ENCODE peak calls at places on chromosomes 5 and 9, in ten cellular contexts. T is activated T-helper 1 cell treated with Interleukin-2 at 50 U/mL for 16 hours, P is heart left ventricle, A is fibroblast of the aortic adventitia, K is iPS-NIHi11, D is upper lobe of right lung, Q is kidney tubule cell, V is epithelial cell of esophagus, Z is SHP77, F is coronary artery. S is an unnamed sample.

GRCh38 chr5:181121675-181122561 is 9.1 kb downstream of the OR2V1 start:
- DNase-seq in D (peak), F (no peak), V (no peak), T (no peak), Z (no peak), P (no peak), K (peak), Q (no peak), A (no peak), S (no peak)

GRCh38 chr9:13939129-13939528 is 374.8 kb downstream of the NFIB start:
- DNase-seq in Z (no peak), F (no peak), V (peak), Q (peak), A (peak), K (no peak), T (no peak), P (no peak), D (no peak), S (peak)

GRCh38 chr9:128203842-128204551 is 818 bp downstream of the DNM1 start:
- DNase-seq in P (no peak), D (no peak), V (no peak), K (peak), Z (peak), T (no peak), Q (peak), A (peak), F (peak), S (no peak)

GRCh38 chr5:134578578-134579283 is 53.3 kb downstream of the JADE2 start:
- DNase-seq in D (no peak), F (no peak), T (no peak), Z (no peak), A (no peak), V (no peak), Q (no peak), K (peak), P (no peak), S (no peak)

GRCh38 chr9:116154976-116155699 is 1.5 kb downstream of the PAPPA start:
- DNase-seq in D (no peak), F (peak), V (no peak), T (no peak), Z (no peak), K (no peak), Q (peak), P (no peak), A (peak), S (no peak)

GRCh38 chr5:174612686-174613085 is 111.7 kb upstream of the MSX2 start:
- DNase-seq in K (no peak), P (no peak), T (no peak), V (peak), Z (no peak), Q (peak), A (no peak), F (no peak), D (no peak), S (no peak)

GRCh38 chr9:128124451-128124850 is 3.1 kb downstream of the PTGES2 start:
- DNase-seq in V (no peak), T (no peak), D (no peak), P (no peak), A (no peak), Z (no peak), K (no peak), F (no peak), Q (no peak), S (no peak)

GRCh38 chr9:89366711-89367110 is 48.4 kb downstream of the SECISBP2 start:
- DNase-seq in D (no peak), F (no peak), K (no peak), A (no peak), V (no peak), Q (no peak), P (no peak), T (no peak), Z (no peak), S (no peak)

GRCh38 chr9:18208166-18209059 is 265.5 kb upstream of the ADAMTSL1 start:
- DNase-seq in D (peak), Z (no peak), K (peak), A (peak), P (peak), F (no peak), T (no peak), Q (peak), V (peak), S (peak)

GRCh38 chr5:139177809-139178581 is 20.2 kb downstream of the SIL1 start:
- DNase-seq in P (peak), F (no peak), Z (peak), K (no peak), T (no peak), V (no peak), A (peak), D (no peak), Q (no peak), S (no peak)

GRCh38 chr5:30499402-30499801 is 694.1 kb upstream of the CDH6 start:
- DNase-seq in T (no peak), A (no peak), D (no peak), F (no peak), K (no peak), Q (no peak), P (no peak), V (no peak), Z (no peak), S (no peak)

GRCh38 chr5:102628449-102629175 is 126.5 kb upstream of the PAM start:
- DNase-seq in Z (no peak), P (peak), Q (peak), D (no peak), A (peak), K (no peak), V (peak), T (no peak), F (no peak), S (peak)

GRCh38 chr9:35818341-35818740 is 3.5 kb upstream of the HINT2 start:
- DNase-seq in Z (no peak), A (no peak), V (no peak), Q (no peak), F (no peak), P (no peak), K (no peak), T (no peak), D (no peak), S (no peak)

GRCh38 chr9:123033352-123033751 is at the start of gene GPR21:
- DNase-seq in Z (no peak), V (no peak), K (peak), F (no peak), Q (no peak), T (no peak), D (no peak), A (no peak), P (no peak), S (no peak)

GRCh38 chr5:102807878-102808502 is 52.9 kb downstream of the PAM start:
- DNase-seq in T (no peak), D (no peak), V (no peak), F (no peak), K (peak), Z (peak), P (no peak), A (no peak), Q (peak), S (no peak)

GRCh38 chr5:58114324-58114723 is 345.6 kb downstream of the PLK2 start:
- DNase-seq in K (no peak), V (peak), T (no peak), A (peak), F (no peak), Z (no peak), Q (peak), P (no peak), D (no peak), S (peak)

GRCh38 chr5:140608730-140609520 is 24.1 kb downstream of the CD14 start:
- DNase-seq in A (no peak), T (no peak), K (no peak), Q (no peak), Z (no peak), F (no peak), D (no peak), V (peak), P (peak), S (no peak)

GRCh38 chr9:133367221-133367620 is 8.6 kb downstream of the SURF4 start:
- DNase-seq in D (no peak), A (no peak), Q (no peak), T (no peak), V (no peak), F (no peak), K (no peak), Z (no peak), P (no peak), S (no peak)

GRCh38 chr9:38380230-38380871 is 12.2 kb upstream of the ALDH1B1 start:
- DNase-seq in V (peak), D (no peak), A (no peak), F (no peak), T (no peak), K (no peak), P (no peak), Z (no peak), Q (peak), S (no peak)

GRCh38 chr5:172611913-172612312 is 29.1 kb upstream of the NEURL1B start:
- DNase-seq in D (no peak), V (no peak), Z (no peak), F (no peak), T (no peak), P (no peak), K (no peak), Q (no peak), A (no peak), S (no peak)

GRCh38 chr9:92426501-92426900 is 2.2 kb upstream of the OMD start:
- DNase-seq in K (no peak), Z (peak), P (no peak), A (no peak), V (no peak), D (no peak), T (no peak), F (no peak), Q (no peak), S (no peak)

GRCh38 chr5:14720236-14720923 is 55.9 kb downstream of the OTULIN start:
- DNase-seq in K (no peak), F (no peak), V (peak), Q (peak), T (no peak), D (no peak), A (peak), Z (no peak), P (no peak), S (no peak)

GRCh38 chr5:128965011-128965637 is at the start of gene SLC27A6:
- DNase-seq in F (no peak), A (no peak), P (peak), Q (peak), K (peak), V (peak), D (peak), Z (no peak), T (no peak), S (no peak)

GRCh38 chr9:129023036-129023907 is 4.9 kb downstream of the SH3GLB2 start:
- DNase-seq in P (no peak), T (no peak), Z (peak), V (no peak), F (peak), A (peak), K (peak), Q (peak), D (no peak), S (no peak)